ENCODE peak calls at places on chromosome 1, in six cellular contexts. B is putamen; O is substantia nigra; A is H7; J is RPMI7951; X is activated naive CD8-positive, alpha-beta T cell treated with anti-CD3 and anti-CD28 coated beads, Interleukin-2, amount 50 U/mL, for 24 hours. V is an unnamed sample.

GRCh38 chr1:230752407-230752806 is 5.2 kb downstream of the CAPN9 start:
- DNase-seq in J (no peak), B (peak; percentile 87), X (no peak), O (peak; percentile 84), A (peak; percentile 83), V (peak; percentile 79)

GRCh38 chr1:180994262-180994661 is 28.4 kb downstream of the STX6 start:
- DNase-seq in B (no peak), O (no peak), A (no peak), X (no peak), J (no peak), V (no peak)

GRCh38 chr1:51578383-51579109 is 38.3 kb upstream of the OSBPL9 start:
- DNase-seq in A (no peak), B (no peak), X (no peak), O (no peak), J (no peak), V (no peak)

GRCh38 chr1:201739492-201740085 is 89.4 kb upstream of the IPO9 start:
- DNase-seq in O (peak; percentile 71), J (no peak), A (peak; percentile 86), B (peak; percentile 76), X (peak; percentile 42), V (peak; percentile 54)

GRCh38 chr1:190679032-190679431 is 201.4 kb upstream of the BRINP3 start:
- DNase-seq in B (no peak), J (no peak), X (no peak), A (no peak), O (no peak), V (no peak)

GRCh38 chr1:54312874-54313316 is 93.3 kb downstream of the SSBP3 start:
- DNase-seq in A (no peak), X (no peak), B (no peak), J (peak; percentile 42), O (no peak), V (no peak)

GRCh38 chr1:100868364-100868995 is 26.2 kb downstream of the EXTL2 start:
- DNase-seq in A (no peak), B (no peak), O (no peak), J (peak; percentile 46), X (no peak), V (no peak)

GRCh38 chr1:228486596-228487335 is 416 bp upstream of the RNF187 start:
- DNase-seq in J (peak; percentile 87), A (peak; percentile 98), B (peak; percentile 86), O (peak; percentile 74), X (peak; percentile 72), V (peak; percentile 85)

GRCh38 chr1:158105342-158105741 is 75.4 kb upstream of the CD1D start:
- DNase-seq in O (no peak), A (no peak), J (no peak), B (no peak), X (no peak), V (no peak)

GRCh38 chr1:108817016-108817415 is 39.9 kb downstream of the AKNAD1 start:
- DNase-seq in J (peak; percentile 97), B (no peak), X (no peak), O (peak; percentile 30), A (peak; percentile 13), V (peak; percentile 9)